ENCODE peak calls at places on chromosomes 7 and 10, in six cellular contexts. R is GM20000; L is AG04450; M is GM06990; O is fibroblast of pulmonary artery; D is CD4-positive, alpha-beta T cell. C is an unnamed sample.

GRCh38 chr7:51079494-51079893 is 237.1 kb downstream of the COBL start:
- DNase-seq in L (no peak), O (no peak), M (no peak), R (no peak), D (no peak), C (no peak)

GRCh38 chr10:8453587-8453986 is 399.1 kb downstream of the GATA3 start:
- DNase-seq in M (no peak), R (no peak), O (peak), L (no peak), D (no peak), C (no peak)

GRCh38 chr7:27145167-27145883 is 1.8 kb upstream of the HOXA5 start:
- DNase-seq in R (no peak), D (no peak), M (no peak), L (no peak), O (no peak), C (no peak)

GRCh38 chr10:83603708-83604107 is 535.6 kb upstream of the GHITM start:
- DNase-seq in R (peak), M (peak), L (no peak), O (peak), D (no peak), C (peak)

GRCh38 chr10:97065686-97066679 is 119.8 kb downstream of the SLIT1 start:
- DNase-seq in R (no peak), O (no peak), L (no peak), M (no peak), D (no peak), C (no peak)

GRCh38 chr7:39130304-39130703 is 152.6 kb downstream of the POU6F2 start:
- DNase-seq in L (no peak), R (no peak), M (no peak), O (no peak), D (no peak), C (no peak)

GRCh38 chr7:98622926-98623325 is 5.8 kb downstream of the NPTX2 start:
- DNase-seq in R (no peak), L (no peak), D (no peak), M (no peak), O (no peak), C (no peak)

GRCh38 chr10:15879058-15879457 is 18.8 kb upstream of the MINDY3 start:
- DNase-seq in M (no peak), O (peak), R (peak), D (no peak), L (no peak), C (peak)

GRCh38 chr7:130144632-130145171 is 60.5 kb downstream of the TMEM209 start:
- DNase-seq in L (peak), R (no peak), O (peak), M (no peak), D (no peak), C (no peak)

GRCh38 chr10:77386365-77386764 is 251.2 kb downstream of the KCNMA1 start:
- DNase-seq in M (no peak), D (no peak), R (no peak), O (no peak), L (no peak), C (no peak)

GRCh38 chr10:4354382-4354812 is 471.6 kb upstream of the AKR1E2 start:
- DNase-seq in R (no peak), D (no peak), O (peak), L (no peak), M (no peak), C (no peak)

GRCh38 chr10:66349076-66349475 is 576.8 kb upstream of the LRRTM3 start:
- DNase-seq in L (no peak), O (no peak), M (no peak), D (no peak), R (no peak), C (no peak)

GRCh38 chr10:72315611-72316385 is 38.9 kb downstream of the DNAJB12 start:
- DNase-seq in D (no peak), M (no peak), R (no peak), O (peak), L (no peak), C (no peak)

GRCh38 chr10:127882801-127883459 is 9.8 kb downstream of the CLRN3 start:
- DNase-seq in L (no peak), M (no peak), R (no peak), O (no peak), D (no peak), C (no peak)

GRCh38 chr7:24825931-24826661 is 68.8 kb upstream of the GSDME start:
- DNase-seq in D (no peak), M (no peak), R (no peak), L (no peak), O (peak), C (no peak)

DNA sequence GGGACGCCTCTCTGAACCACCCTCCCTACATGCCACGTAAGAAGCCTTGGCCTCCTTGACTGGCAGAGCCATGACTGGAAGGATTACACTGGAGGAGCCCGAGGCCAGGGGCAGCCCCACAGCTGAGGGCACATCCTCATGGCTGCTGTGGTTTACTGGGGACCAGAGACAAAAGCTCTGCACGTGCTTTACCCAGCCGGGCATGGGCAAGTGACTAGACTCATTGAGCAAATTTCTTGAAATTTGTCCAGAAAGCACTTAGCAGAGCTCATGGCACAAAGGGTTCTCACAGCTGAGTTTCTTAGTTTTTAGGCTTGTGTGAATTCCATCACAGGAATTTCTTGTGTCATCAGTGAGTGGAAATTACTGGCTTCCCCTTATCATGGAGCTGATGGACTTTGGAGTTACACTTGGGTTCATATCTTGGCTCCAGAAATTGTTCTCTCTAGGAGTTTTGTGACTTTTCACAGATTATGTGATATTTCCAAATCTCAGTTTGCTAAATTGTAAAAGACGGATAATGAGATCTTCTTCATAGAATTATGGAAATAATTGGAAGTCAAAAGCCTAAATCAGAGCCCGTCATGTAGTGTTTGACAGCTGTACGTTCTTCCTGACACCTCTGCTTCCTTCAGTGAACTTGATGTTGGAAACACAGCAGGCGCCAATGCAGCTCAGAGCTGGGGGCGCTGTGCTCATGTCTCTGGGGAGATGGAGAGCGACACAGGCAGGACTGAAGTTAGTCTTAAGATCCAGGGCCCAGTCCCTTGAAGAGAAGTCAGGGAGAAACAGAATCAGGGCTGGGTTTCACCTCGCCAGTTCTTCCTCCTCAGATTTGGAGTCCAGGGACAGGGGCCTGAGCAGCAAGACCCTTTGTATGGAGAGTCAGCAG is 47.7 kb upstream of the MGAM2 start:
- DNase-seq in O (no peak), R (no peak), L (no peak), M (no peak), D (no peak), C (no peak)
- TF ChIP-seq CTCF in O (no peak), R (no peak), L (no peak), M (no peak), D (no peak), C (no peak)

GRCh38 chr10:101214446-101215396 is 14.5 kb downstream of the LBX1 start:
- DNase-seq in M (peak), O (peak), D (peak), L (peak), R (peak), C (peak)
- TF ChIP-seq CTCF in M (peak), O (peak), D (peak), L (peak), R (peak), C (peak)

GRCh38 chr7:20906791-20907190 is 120.1 kb upstream of the SP8 start:
- DNase-seq in M (no peak), O (no peak), D (no peak), L (no peak), R (no peak), C (no peak)
- TF ChIP-seq CTCF in M (no peak), O (no peak), D (no peak), L (no peak), R (no peak), C (no peak)

GRCh38 chr7:41241641-41242040 is 461.2 kb downstream of the INHBA start:
- DNase-seq in M (no peak), R (no peak), D (no peak), L (no peak), O (no peak), C (no peak)
- TF ChIP-seq CTCF in M (no peak), R (no peak), D (no peak), L (no peak), O (no peak), C (no peak)

DNA sequence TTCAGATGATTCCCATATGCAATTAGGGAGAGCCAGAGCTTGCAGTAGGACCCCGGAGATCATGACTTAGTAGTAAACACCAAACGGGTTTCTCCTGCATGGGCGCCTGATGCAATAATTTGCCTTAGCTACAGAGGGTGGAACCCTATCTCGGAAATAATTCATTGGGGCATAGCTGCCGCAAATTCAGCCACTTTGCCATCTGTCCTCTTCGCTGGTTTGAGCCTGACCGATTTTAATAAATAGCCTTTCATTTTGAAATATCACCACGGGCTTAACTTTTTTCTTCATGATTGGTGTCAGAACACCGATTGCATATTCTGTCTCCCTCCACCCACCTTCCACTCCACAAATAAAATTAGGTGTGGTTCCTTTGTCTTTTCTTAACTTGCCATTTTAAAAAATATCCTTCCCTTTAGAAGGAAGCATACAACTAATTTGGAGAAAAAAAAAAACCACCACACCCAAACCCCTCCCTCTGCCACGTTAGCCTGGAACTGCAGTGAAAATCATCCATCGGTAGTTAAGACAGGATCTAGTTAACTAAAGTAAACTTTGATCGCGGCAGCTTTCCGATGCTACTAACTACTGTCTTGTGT is 1.5 kb downstream of the GARS1 start:
- DNase-seq in M (no peak), D (no peak), L (no peak), O (peak), R (peak), C (no peak)
- TF ChIP-seq CTCF in M (no peak), D (no peak), L (no peak), O (peak), R (no peak), C (no peak)

C was measured in GM10248.